ENCODE peak calls at places on chromosomes 7 and 10, in four cellular contexts. J is T-helper 17 cell, L is cardiac muscle cell, V is upper lobe of left lung. H is an unnamed sample. For H3K9me3, the result is how much of the 10 kb centered on the place peaks cover.

GRCh38 chr10:110843796-110844616 is 27.7 kb upstream of the PDCD4 start:
- DNase-seq in V (no peak), J (no peak), L (no peak), H (no peak)

GRCh38 chr10:114100848-114101741 is 57.4 kb downstream of the ADRB1 start:
- DNase-seq in J (no peak), L (peak), V (peak), H (peak)

GRCh38 chr7:27154901-27155815 is 1.3 kb downstream of the HOXA7 start:
- DNase-seq in V (peak), L (no peak), J (no peak), H (peak)

GRCh38 chr10:71391701-71392100 is 5.0 kb upstream of the CDH23 start:
- DNase-seq in L (no peak), J (no peak), V (no peak), H (no peak)

GRCh38 chr7:32591938-32592337 is 96.6 kb downstream of the AVL9 start:
- DNase-seq in V (no peak), J (no peak), L (no peak), H (no peak)

GRCh38 chr7:151665363-151665762 is 145.7 kb upstream of the RHEB start:
- DNase-seq in V (no peak), J (no peak), L (peak), H (peak)

GRCh38 chr7:104106106-104106505 is 101.7 kb downstream of the ORC5 start:
- DNase-seq in J (no peak), L (peak), V (no peak), H (no peak)

GRCh38 chr10:81978238-81978637 is 103.2 kb downstream of the NRG3 start:
- DNase-seq in V (no peak), L (peak), J (no peak), H (no peak)

GRCh38 chr7:40918701-40919271 is 784.0 kb downstream of the SUGCT start:
- DNase-seq in V (no peak), L (peak), J (no peak), H (peak)

GRCh38 chr7:636396-636795 is 90.1 kb upstream of the DNAAF5 start:
- DNase-seq in J (peak), L (peak), V (no peak), H (peak)

GRCh38 chr10:103915794-103916193 is 2.2 kb downstream of the STN1 start:
- DNase-seq in J (peak), L (peak), V (no peak), H (no peak)

GRCh38 chr10:91694170-91694794 is 61.4 kb upstream of the PPP1R3C start:
- DNase-seq in J (no peak), V (no peak), L (peak), H (peak)

GRCh38 chr10:29688230-29688634 is 53.5 kb upstream of the SVIL start:
- DNase-seq in V (no peak), J (no peak), L (no peak), H (no peak)

GRCh38 chr7:1678571-1679325 is 8.7 kb downstream of the ELFN1 start:
- DNase-seq in L (no peak), J (no peak), V (peak), H (no peak)

GRCh38 chr10:96987842-96988175 is 155.7 kb downstream of the LCOR start:
- DNase-seq in J (no peak), V (no peak), L (no peak), H (peak)

DNA sequence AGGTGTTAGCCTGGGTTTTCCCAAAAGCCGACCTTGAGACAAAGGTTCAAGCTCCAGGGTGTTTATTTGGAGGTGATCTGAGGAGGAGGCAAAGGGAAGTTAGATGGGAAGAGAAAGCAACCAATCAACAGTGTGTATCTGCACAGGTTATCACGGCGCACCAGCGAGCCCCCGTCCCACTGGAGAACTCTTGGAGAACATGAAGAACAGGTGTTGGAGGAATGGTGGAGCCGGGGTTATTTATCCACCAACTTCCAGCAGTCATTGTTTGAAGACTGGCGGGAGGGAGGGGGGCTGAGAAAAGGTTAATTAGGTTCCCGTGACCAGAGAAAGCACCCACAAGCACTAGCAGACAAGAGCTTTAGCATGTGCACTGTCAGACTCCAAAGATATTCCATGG is 282.5 kb upstream of the FOXK1 start:
- DNase-seq in J (no peak), L (no peak), V (no peak), H (no peak)
- H3K9me3 ChIP-seq in J (under half), L (under half), V (under half), H (under half)

GRCh38 chr10:36182059-36182654 is 540.1 kb upstream of the FZD8 start:
- DNase-seq in L (peak), V (no peak), J (no peak), H (peak)
- H3K9me3 ChIP-seq in L (under half), V (under half), J (under half), H (under half)

GRCh38 chr7:30183712-30184372 is 49.1 kb downstream of the MTURN start:
- DNase-seq in V (no peak), J (no peak), L (no peak), H (no peak)

GRCh38 chr7:30193333-30193943 is 58.7 kb downstream of the MTURN start:
- DNase-seq in L (no peak), V (no peak), J (no peak), H (peak)

GRCh38 chr7:30184804-30185487 is 50.2 kb downstream of the MTURN start:
- DNase-seq in L (no peak), V (no peak), J (no peak), H (peak)

GRCh38 chr7:30186725-30187124 is 51.9 kb downstream of the MTURN start:
- DNase-seq in J (no peak), L (no peak), V (no peak), H (no peak)

DNA sequence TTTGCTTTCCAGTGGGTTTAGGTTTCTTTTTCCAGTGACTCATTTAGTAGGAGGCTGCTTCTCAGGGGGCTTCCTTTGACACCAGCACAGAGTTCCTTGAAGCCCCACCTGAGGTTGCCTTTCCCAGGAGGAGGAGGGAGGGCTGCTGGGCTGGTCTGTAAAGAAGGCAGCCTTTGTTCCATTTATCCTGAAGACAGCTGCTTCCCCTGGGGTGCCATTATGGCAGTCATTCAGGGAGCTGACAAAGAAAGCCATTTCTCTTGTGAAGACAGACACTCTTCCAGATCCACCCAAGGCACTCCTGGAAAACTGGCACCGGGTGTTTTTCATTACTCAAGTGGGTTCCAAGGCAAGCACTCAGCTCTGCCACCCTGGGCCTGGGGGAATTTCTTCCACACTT is 54.0 kb downstream of the MTURN start:
- DNase-seq in L (no peak), V (no peak), J (no peak), H (no peak)
- H3K9me3 ChIP-seq in L (under half), V (under half), J (under half), H (under half)

GRCh38 chr10:4527281-4527960 is 298.6 kb upstream of the AKR1E2 start:
- DNase-seq in V (no peak), L (no peak), J (no peak), H (no peak)

GRCh38 chr10:4525095-4525494 is 300.9 kb upstream of the AKR1E2 start:
- DNase-seq in L (no peak), J (no peak), V (no peak), H (no peak)

GRCh38 chr10:4526426-4526825 is 299.6 kb upstream of the AKR1E2 start:
- DNase-seq in J (no peak), V (no peak), L (no peak), H (no peak)

GRCh38 chr10:4519691-4520402 is 306.2 kb upstream of the AKR1E2 start:
- DNase-seq in J (no peak), L (peak), V (no peak), H (peak)

GRCh38 chr10:4522296-4523000 is 303.6 kb upstream of the AKR1E2 start:
- DNase-seq in V (no peak), L (no peak), J (no peak), H (no peak)
- H3K9me3 ChIP-seq in V (under half), L (under half), J (under half), H (under half)

DNA sequence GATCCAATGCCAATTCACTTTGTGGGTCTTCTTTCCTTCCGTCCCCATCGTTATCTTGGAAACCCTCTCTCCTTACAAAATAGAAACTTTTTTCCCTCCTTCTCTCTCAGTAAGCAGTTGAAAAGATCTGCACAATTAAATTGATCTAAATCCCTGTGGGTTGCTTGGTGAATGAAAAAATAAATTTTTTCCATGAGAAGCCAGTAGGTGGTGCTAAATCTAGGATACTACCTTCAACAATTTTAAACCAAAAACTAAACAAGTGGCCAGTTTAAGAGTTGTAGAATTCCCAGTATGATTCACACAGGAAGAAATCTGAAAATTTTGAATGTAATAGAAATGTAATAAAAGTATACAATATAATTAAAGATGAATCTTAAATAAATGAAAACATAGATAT is 990.3 kb upstream of the ZNF722 start:
- DNase-seq in V (no peak), L (no peak), J (no peak), H (no peak)
- H3K9me3 ChIP-seq in V (under half), L (under half), J (under half), H (under half)

DNA sequence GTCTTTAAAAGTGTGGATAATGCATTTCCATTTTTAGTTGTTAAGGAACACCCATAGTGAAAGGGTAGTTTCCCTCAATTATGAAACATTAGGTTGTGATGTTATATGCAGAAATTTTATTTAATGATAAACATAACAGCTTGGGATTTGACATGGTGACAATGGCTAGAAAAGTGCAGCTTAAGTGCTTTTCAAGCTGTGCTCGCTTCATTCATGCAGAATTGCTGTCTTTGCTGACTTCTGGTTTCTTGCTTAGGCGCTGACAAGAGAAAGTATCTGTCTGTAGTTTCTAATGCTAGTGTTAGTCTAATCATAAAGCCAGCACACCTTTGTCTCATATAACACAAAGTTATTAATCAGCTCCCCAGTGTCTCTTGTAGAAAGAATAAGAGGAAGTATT is 170.0 kb downstream of the ARL5B start:
- DNase-seq in V (no peak), J (no peak), L (no peak), H (no peak)
- H3K9me3 ChIP-seq in V (under half), J (under half), L (under half), H (under half)

GRCh38 chr7:138520742-138521141 is 60.7 kb downstream of the TRIM24 start:
- DNase-seq in V (no peak), L (no peak), J (no peak), H (no peak)

GRCh38 chr7:138527746-138528223 is 67.7 kb downstream of the TRIM24 start:
- DNase-seq in V (no peak), J (no peak), L (peak), H (no peak)

GRCh38 chr7:138524259-138524658 is 64.2 kb downstream of the TRIM24 start:
- DNase-seq in V (no peak), L (no peak), J (no peak), H (no peak)

GRCh38 chr7:138521837-138522461 is 61.9 kb downstream of the TRIM24 start:
- DNase-seq in L (no peak), J (no peak), V (no peak), H (no peak)

DNA sequence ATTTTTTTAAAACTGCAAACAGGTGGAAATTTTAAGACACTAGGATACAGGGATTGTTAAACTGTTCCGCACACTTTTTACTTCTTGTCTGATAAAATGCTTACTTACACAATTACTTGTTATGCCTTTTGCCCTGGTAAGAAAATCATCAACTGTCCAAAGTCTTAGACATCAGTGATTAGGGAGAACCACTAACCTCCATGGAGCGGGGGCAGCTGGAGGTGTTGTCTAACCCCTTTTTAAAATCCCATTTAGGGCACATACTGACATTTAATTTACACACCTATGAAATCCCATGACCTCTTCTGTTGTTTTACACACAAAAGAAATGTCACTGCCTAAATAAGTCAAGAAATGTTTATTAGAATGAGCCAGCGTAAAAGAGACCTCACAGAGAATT is 65.7 kb downstream of the TRIM24 start:
- DNase-seq in V (no peak), L (no peak), J (no peak), H (no peak)
- H3K9me3 ChIP-seq in V (under half), L (under half), J (under half), H (under half)

DNA sequence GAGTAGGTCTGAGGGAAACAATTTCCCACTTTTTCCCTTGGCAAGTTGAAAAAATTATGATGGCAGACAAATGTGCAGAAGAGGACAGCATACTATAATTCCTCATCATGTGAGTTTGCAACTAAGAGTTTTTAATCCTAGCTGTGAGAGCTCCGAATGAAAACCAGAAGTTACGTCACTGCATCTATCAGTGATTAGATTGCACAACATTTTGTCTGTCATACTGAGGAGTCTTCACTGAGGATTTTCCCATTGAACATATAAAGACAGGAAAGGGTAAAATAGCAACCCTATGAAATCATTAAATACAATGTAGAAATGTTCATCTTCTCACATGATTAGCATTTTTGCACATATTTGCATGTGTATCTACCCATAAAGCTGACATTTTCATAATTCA is 45.8 kb downstream of the ZNF736 start:
- DNase-seq in J (no peak), L (no peak), V (no peak), H (no peak)
- H3K9me3 ChIP-seq in J (under half), L (under half), V (half or more), H (under half)

GRCh38 chr10:131177431-131178327 is 133.8 kb downstream of the TCERG1L start:
- DNase-seq in J (no peak), L (no peak), V (no peak), H (no peak)
- H3K9me3 ChIP-seq in J (under half), L (under half), V (under half), H (under half)

H was measured in osteoblast.